ENCODE peak calls at places on chromosomes 12 and 14, in eight cellular contexts. Q is CD8-positive, alpha-beta memory T cell; O is left ventricle myocardium inferior; Z is fibroblast of lung; A is GM12878; J is kidney; C is body of pancreas; K is PC-9. U is an unnamed sample.

GRCh38 chr14:63394856-63395255 is 76.1 kb upstream of the GPHB5 start:
- DNase-seq in Q (no peak), Z (no peak), K (no peak), A (no peak), J (no peak), O (no peak), C (no peak), U (no peak)

GRCh38 chr14:74400328-74400727 is 25.7 kb downstream of the SYNDIG1L start:
- DNase-seq in Z (peak; percentile 4), K (no peak), Q (no peak), A (no peak), J (no peak), C (no peak), O (no peak), U (no peak)

GRCh38 chr12:52260351-52261210 is 13.9 kb upstream of the KRT86 start:
- DNase-seq in A (no peak), Z (peak; percentile 76), K (no peak), C (no peak), J (no peak), O (no peak), Q (no peak), U (no peak)

GRCh38 chr12:38850463-38850862 is 54.9 kb downstream of the CPNE8 start:
- DNase-seq in K (no peak), Q (no peak), A (no peak), C (no peak), Z (no peak), J (no peak), O (no peak), U (no peak)

GRCh38 chr14:49364752-49365117 is 221.4 kb downstream of the RPS29 start:
- DNase-seq in C (no peak), Z (no peak), K (no peak), J (no peak), Q (no peak), O (no peak), A (no peak), U (no peak)

GRCh38 chr14:92578511-92578910 is 64.9 kb downstream of the RIN3 start:
- DNase-seq in O (no peak), A (no peak), Q (no peak), C (no peak), J (no peak), Z (peak; percentile 62), K (no peak), U (no peak)

GRCh38 chr12:99600388-99600787 is 47.2 kb upstream of the GARIN6 start:
- DNase-seq in A (peak; percentile 37), Q (no peak), C (no peak), O (no peak), Z (no peak), J (no peak), K (no peak), U (no peak)

GRCh38 chr12:115210533-115211252 is 526.7 kb upstream of the TBX3 start:
- DNase-seq in Z (no peak), A (no peak), Q (no peak), K (no peak), O (peak; percentile 17), C (no peak), J (no peak), U (no peak)

GRCh38 chr14:41925409-41925808 is 318.7 kb downstream of the LRFN5 start:
- DNase-seq in O (no peak), J (no peak), C (no peak), Z (peak; percentile 65), A (no peak), Q (no peak), K (no peak), U (no peak)

GRCh38 chr14:53845813-53846693 is 110.6 kb downstream of the BMP4 start:
- DNase-seq in J (no peak), A (no peak), Q (no peak), C (no peak), Z (no peak), K (peak; percentile 45), O (no peak), U (no peak)

GRCh38 chr12:1213205-1213604 is 222.2 kb downstream of the ERC1 start:
- DNase-seq in K (no peak), J (no peak), Z (no peak), Q (no peak), A (no peak), C (no peak), O (no peak), U (no peak)

GRCh38 chr12:15146585-15146984 is 74.6 kb downstream of the RERG start:
- DNase-seq in K (no peak), O (no peak), C (no peak), A (no peak), Q (no peak), Z (peak; percentile 64), J (no peak), U (no peak)
- H3K4me3 ChIP-seq in K (no peak overlapping the region), O (no peak overlapping the region), C (no peak overlapping the region), A (no peak overlapping the region), Q (no peak overlapping the region), Z (no peak overlapping the region), J (no peak overlapping the region), U (no peak overlapping the region)

GRCh38 chr14:61063461-61063860 is 82.4 kb downstream of the SLC38A6 start:
- DNase-seq in J (no peak), A (no peak), Z (no peak), C (no peak), K (no peak), Q (no peak), O (no peak), U (no peak)
- H3K9me3 ChIP-seq in J (no peaks in the 10 kb centered on the region), A (no peaks in the 10 kb centered on the region), Z (no peaks in the 10 kb centered on the region), C (no peaks in the 10 kb centered on the region), K (no peaks in the 10 kb centered on the region), Q (no peaks in the 10 kb centered on the region), O (no peaks in the 10 kb centered on the region), U (no peaks in the 10 kb centered on the region)

GRCh38 chr14:69108358-69108757 is 44.6 kb downstream of the DCAF5 start:
- DNase-seq in C (no peak), O (no peak), J (no peak), Z (no peak), A (no peak), K (no peak), Q (no peak), U (no peak)
- H3K4me3 ChIP-seq in C (no peak overlapping the region), O (no peak overlapping the region), J (no peak overlapping the region), Z (no peak overlapping the region), A (no peak overlapping the region), K (no peak overlapping the region), Q (no peak overlapping the region), U (no peak overlapping the region)

DNA sequence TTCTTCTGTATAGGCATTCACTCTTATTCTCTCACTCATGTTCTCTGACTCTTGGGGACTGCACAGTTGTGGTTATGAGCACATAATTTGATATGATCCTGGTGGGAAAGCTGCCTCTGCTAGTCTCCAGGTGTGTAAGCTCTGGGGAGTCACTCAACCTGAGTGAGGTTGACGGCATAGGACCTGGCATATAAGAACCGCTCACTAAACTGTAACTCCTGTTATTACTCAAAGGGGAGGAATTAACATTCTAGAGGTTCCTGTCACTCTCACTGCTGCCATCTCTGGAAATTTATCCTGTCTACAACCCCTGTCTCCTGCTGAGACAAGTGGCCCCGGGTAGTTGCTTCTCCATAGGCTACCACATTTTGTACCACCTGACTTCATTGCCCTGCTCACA is 14.0 kb downstream of the SRSF5 start:
- DNase-seq in Q (no peak), O (no peak), C (no peak), A (no peak), K (no peak), J (no peak), Z (no peak), U (no peak)
- H3K9me3 ChIP-seq in Q (no peaks in the 10 kb centered on the region), O (no peaks in the 10 kb centered on the region), C (no peaks in the 10 kb centered on the region), A (no peaks in the 10 kb centered on the region), K (no peaks in the 10 kb centered on the region), J (no peaks in the 10 kb centered on the region), Z (no peaks in the 10 kb centered on the region), U (no peaks in the 10 kb centered on the region)

GRCh38 chr12:6554168-6554989 is 1.5 kb downstream of the IFFO1 start:
- DNase-seq in A (no peak), K (no peak), O (peak; percentile 81), Q (peak; percentile 63), Z (peak; percentile 71), C (peak; percentile 74), J (peak; percentile 88), U (peak; percentile 74)

GRCh38 chr12:6552140-6552551 is 3.7 kb downstream of the IFFO1 start:
- DNase-seq in J (no peak), K (no peak), O (peak; percentile 79), C (no peak), A (no peak), Z (no peak), Q (no peak), U (peak; percentile 55)

GRCh38 chr12:6554990-6555691 is 701 bp downstream of the IFFO1 start:
- DNase-seq in O (no peak), J (peak; percentile 80), A (no peak), Z (no peak), Q (no peak), K (no peak), C (no peak), U (peak; percentile 48)

GRCh38 chr12:6551496-6552139 is 4.2 kb downstream of the IFFO1 start:
- DNase-seq in K (no peak), O (peak; percentile 48), Z (peak; percentile 54), Q (no peak), C (no peak), J (no peak), A (no peak), U (peak; percentile 25)

GRCh38 chr12:6553051-6553868 is 2.6 kb downstream of the IFFO1 start:
- DNase-seq in J (peak; percentile 69), O (peak; percentile 57), A (no peak), C (no peak), K (no peak), Z (peak; percentile 80), Q (no peak), U (peak; percentile 11)
- H3K4me3 ChIP-seq in J (no peak overlapping the region), O (peak overlapping the region; percentile 95), A (peak overlapping the region; percentile 51), C (no peak overlapping the region), K (no peak overlapping the region), Z (peak overlapping the region; percentile 3), Q (no peak overlapping the region), U (no peak overlapping the region)

GRCh38 chr12:30774599-30774998 is 19.8 kb upstream of the CAPRIN2 start:
- DNase-seq in A (no peak), O (no peak), K (no peak), Z (no peak), C (no peak), Q (no peak), J (no peak), U (no peak)
- H3K9me3 ChIP-seq in A (no peaks in the 10 kb centered on the region), O (peaks cover 10% of the 10 kb centered on the region), K (peaks cover 30% of the 10 kb centered on the region), Z (no peaks in the 10 kb centered on the region), C (no peaks in the 10 kb centered on the region), Q (no peaks in the 10 kb centered on the region), J (no peaks in the 10 kb centered on the region), U (peaks cover 24% of the 10 kb centered on the region)

GRCh38 chr12:27261866-27262265 is 17.8 kb downstream of the STK38L start:
- DNase-seq in Z (peak; percentile 18), C (no peak), A (no peak), K (no peak), J (no peak), Q (no peak), O (no peak), U (no peak)

GRCh38 chr12:27257104-27257848 is 13.2 kb downstream of the STK38L start:
- DNase-seq in Q (no peak), K (no peak), A (no peak), O (no peak), J (no peak), C (no peak), Z (no peak), U (no peak)

DNA sequence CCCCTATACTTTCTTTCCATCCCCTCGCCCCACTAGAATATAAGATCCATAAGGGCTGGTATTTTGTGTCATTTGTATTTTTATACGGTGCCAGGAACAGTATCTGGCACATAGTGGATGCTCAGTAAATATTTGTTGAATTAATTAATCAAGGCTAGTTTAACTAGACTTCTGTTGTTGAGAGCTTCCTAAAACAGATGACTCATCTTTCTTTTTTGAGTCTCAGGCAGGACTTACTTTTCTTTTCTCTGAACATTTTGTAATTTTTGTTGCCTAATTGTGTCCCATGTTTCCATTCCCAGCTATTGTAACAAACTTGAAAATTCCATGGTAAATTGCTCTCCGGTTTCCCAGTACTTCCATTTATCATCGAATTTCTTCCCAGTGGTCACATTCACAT is 16.7 kb downstream of the STK38L start:
- DNase-seq in K (no peak), Z (peak; percentile 76), J (no peak), A (no peak), C (no peak), O (no peak), Q (no peak), U (no peak)
- H3K4me3 ChIP-seq in K (no peak overlapping the region), Z (no peak overlapping the region), J (no peak overlapping the region), A (peak overlapping the region; percentile 29), C (no peak overlapping the region), O (no peak overlapping the region), Q (no peak overlapping the region), U (no peak overlapping the region)

U was measured in left lung.